ENCODE peak calls at places on chromosomes 3 and 15, in six cellular contexts. One of them, this sample, is unnamed.

GRCh38 chr3:163315786-163316185 is 1762.5 kb downstream of the SI start:
- DNase-seq in heart left ventricle: no peak
- DNase-seq in AG09309: no peak
- DNase-seq in left lung: no peak
- DNase-seq in cardiac muscle cell: no peak
- DNase-seq in pancreas: no peak
- DNase-seq in this sample: no peak

GRCh38 chr3:129519896-129520440 is 8.5 kb upstream of the RHO start:
- DNase-seq in heart left ventricle: no peak
- DNase-seq in AG09309: no peak
- DNase-seq in left lung: no peak
- DNase-seq in cardiac muscle cell: no peak
- DNase-seq in pancreas: no peak
- DNase-seq in this sample: no peak

GRCh38 chr3:41598804-41599481 is 363.0 kb downstream of the ULK4 start:
- DNase-seq in heart left ventricle: no peak
- DNase-seq in AG09309: no peak
- DNase-seq in left lung: no peak
- DNase-seq in cardiac muscle cell: peak
- DNase-seq in pancreas: no peak
- DNase-seq in this sample: no peak

GRCh38 chr3:53045107-53045783 is 628 bp downstream of the SFMBT1 start:
- DNase-seq in heart left ventricle: peak
- DNase-seq in AG09309: no peak
- DNase-seq in left lung: peak
- DNase-seq in cardiac muscle cell: peak
- DNase-seq in pancreas: peak
- DNase-seq in this sample: peak

GRCh38 chr3:105863608-105864007 is 5.2 kb downstream of the CBLB start:
- DNase-seq in heart left ventricle: no peak
- DNase-seq in AG09309: no peak
- DNase-seq in left lung: no peak
- DNase-seq in cardiac muscle cell: no peak
- DNase-seq in pancreas: no peak
- DNase-seq in this sample: no peak

GRCh38 chr3:48990636-48991421 is 788 bp downstream of the P4HTM start:
- DNase-seq in heart left ventricle: peak
- DNase-seq in AG09309: no peak
- DNase-seq in left lung: peak
- DNase-seq in cardiac muscle cell: peak
- DNase-seq in pancreas: peak
- DNase-seq in this sample: no peak

GRCh38 chr3:55203486-55204010 is 275.7 kb upstream of the LRTM1 start:
- DNase-seq in heart left ventricle: no peak
- DNase-seq in AG09309: no peak
- DNase-seq in left lung: no peak
- DNase-seq in cardiac muscle cell: no peak
- DNase-seq in pancreas: no peak
- DNase-seq in this sample: no peak

GRCh38 chr3:15612001-15612400 is 10.5 kb downstream of the BTD start:
- DNase-seq in heart left ventricle: no peak
- DNase-seq in AG09309: no peak
- DNase-seq in left lung: no peak
- DNase-seq in cardiac muscle cell: no peak
- DNase-seq in pancreas: no peak
- DNase-seq in this sample: no peak

GRCh38 chr3:140521751-140522445 is 156.0 kb upstream of the TRIM42 start:
- DNase-seq in heart left ventricle: no peak
- DNase-seq in AG09309: no peak
- DNase-seq in left lung: no peak
- DNase-seq in cardiac muscle cell: no peak
- DNase-seq in pancreas: no peak
- DNase-seq in this sample: no peak

GRCh38 chr3:188174309-188175044 is 20.5 kb downstream of the LPP start:
- DNase-seq in heart left ventricle: no peak
- DNase-seq in AG09309: no peak
- DNase-seq in left lung: no peak
- DNase-seq in cardiac muscle cell: no peak
- DNase-seq in pancreas: no peak
- DNase-seq in this sample: no peak

GRCh38 chr3:46987485-46988401 is 8.3 kb downstream of the NBEAL2 start:
- DNase-seq in heart left ventricle: peak
- DNase-seq in AG09309: no peak
- DNase-seq in left lung: peak
- DNase-seq in cardiac muscle cell: peak
- DNase-seq in pancreas: peak
- DNase-seq in this sample: peak
- TF ChIP-seq CTCF in heart left ventricle: no peak
- TF ChIP-seq CTCF in AG09309: no peak
- TF ChIP-seq CTCF in left lung: no peak
- TF ChIP-seq CTCF in cardiac muscle cell: no peak
- TF ChIP-seq CTCF in pancreas: no peak
- TF ChIP-seq CTCF in this sample: no peak

DNA sequence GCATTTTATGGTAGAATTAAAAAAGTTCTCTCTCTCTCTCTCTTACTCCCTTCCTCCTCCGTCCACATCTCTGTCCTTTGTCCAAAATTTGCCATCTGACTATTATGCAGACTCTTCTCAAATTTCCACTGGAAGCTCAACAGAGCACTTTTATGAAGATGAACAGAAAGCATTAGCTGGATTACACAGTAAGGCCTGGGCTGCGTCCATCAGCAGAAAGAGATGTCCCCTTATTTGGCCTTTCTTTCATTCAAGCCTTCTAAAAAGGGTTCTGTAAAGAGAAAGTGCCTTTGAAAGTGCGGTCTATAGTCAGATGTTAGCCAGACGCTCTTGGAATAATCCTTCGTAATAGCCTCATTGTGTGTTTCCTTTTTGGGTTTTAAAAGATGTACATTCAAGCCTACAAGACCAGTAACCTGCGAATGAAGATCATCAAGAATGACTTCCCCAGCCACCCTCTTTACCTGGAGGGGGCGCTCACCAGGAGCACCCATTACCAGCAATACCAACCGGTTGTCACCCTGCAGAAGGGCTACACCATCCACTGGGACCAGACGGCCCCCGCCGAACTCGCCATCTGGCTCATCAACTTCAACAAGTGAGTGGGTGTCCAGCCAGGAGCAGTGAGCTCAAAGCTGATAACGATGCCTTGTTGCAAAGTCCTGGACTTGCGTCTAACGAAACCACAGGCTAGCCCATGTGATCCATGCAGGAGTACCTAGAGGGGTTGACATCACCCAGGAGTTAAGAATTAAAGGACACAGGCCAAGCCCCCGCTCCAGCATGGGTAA is 53.1 kb downstream of the MESD start:
- DNase-seq in heart left ventricle: no peak
- DNase-seq in AG09309: no peak
- DNase-seq in left lung: no peak
- DNase-seq in cardiac muscle cell: no peak
- DNase-seq in pancreas: no peak
- DNase-seq in this sample: no peak
- TF ChIP-seq CTCF in heart left ventricle: no peak
- TF ChIP-seq CTCF in AG09309: peak
- TF ChIP-seq CTCF in left lung: no peak
- TF ChIP-seq CTCF in cardiac muscle cell: no peak
- TF ChIP-seq CTCF in pancreas: no peak
- TF ChIP-seq CTCF in this sample: no peak

DNA sequence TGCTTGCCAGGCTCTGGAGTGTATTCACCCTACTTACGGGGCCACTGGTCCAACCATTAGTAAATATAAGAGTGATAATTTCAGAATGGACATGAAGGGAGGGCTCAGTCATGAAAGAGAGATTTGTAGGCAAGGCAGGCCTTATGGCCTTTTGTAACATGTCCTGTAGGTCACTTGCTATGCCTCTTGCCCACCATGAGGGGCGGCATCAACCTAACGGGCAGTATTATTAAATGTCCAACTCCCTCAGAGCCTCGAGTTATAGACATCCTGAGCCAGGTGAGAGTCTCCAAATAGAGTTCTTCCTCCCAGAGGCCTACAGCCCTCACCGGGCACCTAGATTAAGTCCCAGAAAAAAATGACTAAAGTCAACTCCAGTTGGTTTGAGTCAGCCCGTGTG is 30.2 kb downstream of the ONECUT1 start:
- DNase-seq in heart left ventricle: no peak
- DNase-seq in AG09309: no peak
- DNase-seq in left lung: no peak
- DNase-seq in cardiac muscle cell: no peak
- DNase-seq in pancreas: no peak
- DNase-seq in this sample: no peak
- TF ChIP-seq CTCF in heart left ventricle: no peak
- TF ChIP-seq CTCF in AG09309: no peak
- TF ChIP-seq CTCF in left lung: no peak
- TF ChIP-seq CTCF in cardiac muscle cell: no peak
- TF ChIP-seq CTCF in pancreas: no peak
- TF ChIP-seq CTCF in this sample: no peak

GRCh38 chr15:101664303-101664913 is 12.2 kb upstream of the TM2D3 start:
- DNase-seq in heart left ventricle: no peak
- DNase-seq in AG09309: no peak
- DNase-seq in left lung: no peak
- DNase-seq in cardiac muscle cell: no peak
- DNase-seq in pancreas: no peak
- DNase-seq in this sample: no peak
- TF ChIP-seq CTCF in heart left ventricle: peak
- TF ChIP-seq CTCF in AG09309: peak
- TF ChIP-seq CTCF in left lung: no peak
- TF ChIP-seq CTCF in cardiac muscle cell: peak
- TF ChIP-seq CTCF in pancreas: no peak
- TF ChIP-seq CTCF in this sample: no peak

GRCh38 chr3:181948286-181948685 is 236.6 kb downstream of the SOX2 start:
- DNase-seq in heart left ventricle: no peak
- DNase-seq in AG09309: no peak
- DNase-seq in left lung: no peak
- DNase-seq in cardiac muscle cell: no peak
- DNase-seq in pancreas: no peak
- DNase-seq in this sample: no peak
- TF ChIP-seq CTCF in heart left ventricle: no peak
- TF ChIP-seq CTCF in AG09309: no peak
- TF ChIP-seq CTCF in left lung: no peak
- TF ChIP-seq CTCF in cardiac muscle cell: no peak
- TF ChIP-seq CTCF in pancreas: no peak
- TF ChIP-seq CTCF in this sample: no peak

This sample was measured in lower lobe of right lung.